ENCODE peak calls at places on chromosomes 3 and 15, in five cellular contexts. I is mucosa of gallbladder, X is erythroblast, U is RKO, K is H4. A is an unnamed sample.

GRCh38 chr15:65396283-65396964 is 18.6 kb upstream of the IGDCC3 start:
- DNase-seq in I (no peak), X (no peak), U (no peak), K (no peak), A (no peak)

GRCh38 chr15:41971893-41972340 is 440 bp downstream of the EHD4 start:
- DNase-seq in I (no peak), X (no peak), U (no peak), K (no peak), A (no peak)

GRCh38 chr3:44584646-44585501 is at the start of gene ZNF660:
- DNase-seq in I (peak), X (peak), U (no peak), K (no peak), A (no peak)

GRCh38 chr15:63891079-63891762 is 57.5 kb upstream of the HERC1 start:
- DNase-seq in I (peak), X (peak), U (peak), K (peak), A (peak)

GRCh38 chr3:112755845-112756671 is 90.6 kb downstream of the CD200R1L start:
- DNase-seq in I (no peak), X (no peak), U (no peak), K (no peak), A (no peak)

GRCh38 chr3:14377838-14378169 is 24.6 kb upstream of the SLC6A6 start:
- DNase-seq in I (no peak), X (no peak), U (no peak), K (no peak), A (no peak)

GRCh38 chr3:41681479-41681878 is 280.4 kb downstream of the ULK4 start:
- DNase-seq in I (no peak), X (peak), U (peak), K (peak), A (peak)

GRCh38 chr15:29045717-29046116 is 159.9 kb downstream of the APBA2 start:
- DNase-seq in I (no peak), X (no peak), U (peak), K (no peak), A (peak)

GRCh38 chr3:179438836-179439235 is 12.4 kb downstream of the GNB4 start:
- DNase-seq in I (no peak), X (peak), U (no peak), K (no peak), A (no peak)

GRCh38 chr3:16478516-16478915 is 35.0 kb downstream of the RFTN1 start:
- DNase-seq in I (no peak), X (no peak), U (no peak), K (peak), A (no peak)

GRCh38 chr3:84175449-84175848 is 783.3 kb upstream of the CADM2 start:
- DNase-seq in I (no peak), X (no peak), U (no peak), K (no peak), A (no peak)

GRCh38 chr3:51340311-51340829 is 44.7 kb upstream of the MANF start:
- DNase-seq in I (peak), X (no peak), U (peak), K (peak), A (peak)

GRCh38 chr3:68988740-68989139 is 24.7 kb downstream of the EOGT start:
- DNase-seq in I (no peak), X (no peak), U (no peak), K (no peak), A (no peak)

GRCh38 chr3:169044341-169045113 is 619.0 kb downstream of the MECOM start:
- DNase-seq in I (no peak), X (no peak), U (peak), K (no peak), A (peak)

GRCh38 chr3:63934484-63934883 is 22.3 kb upstream of the SCAANT1 start:
- DNase-seq in I (no peak), X (no peak), U (no peak), K (no peak), A (no peak)

GRCh38 chr3:44992555-44993470 is 16.8 kb downstream of the EXOSC7 start:
- DNase-seq in I (no peak), X (peak), U (no peak), K (peak), A (peak)

GRCh38 chr3:133444071-133444774 is 44.4 kb downstream of the BFSP2 start:
- DNase-seq in I (no peak), X (no peak), U (peak), K (peak), A (peak)

GRCh38 chr15:62135532-62136134 is 29.5 kb downstream of the C2CD4B start:
- DNase-seq in I (no peak), X (no peak), U (no peak), K (peak), A (no peak)

GRCh38 chr3:148955544-148956346 is 35.6 kb upstream of the GYG1 start:
- DNase-seq in I (peak), X (peak), U (peak), K (peak), A (peak)

GRCh38 chr15:47998523-47999113 is 122.2 kb upstream of the SLC24A5 start:
- DNase-seq in I (no peak), X (no peak), U (no peak), K (no peak), A (no peak)